ENCODE peak calls at places on chromosomes 6 and 20, in six cellular contexts. Q is K562, Y is SK-N-SH, C is HepG2, F is GM12878, K is H1. B is an unnamed sample.

GRCh38 chr6:10383312-10384063 is 31.4 kb downstream of the TFAP2A start:
- DNase-seq in Q (no peak), Y (peak), C (no peak), F (no peak), K (no peak), B (no peak)

GRCh38 chr20:40958598-40958997 is 70.0 kb upstream of the TOP1 start:
- DNase-seq in Q (no peak), Y (no peak), C (no peak), F (no peak), K (no peak), B (no peak)

GRCh38 chr20:9053108-9053507 is 15.8 kb upstream of the PLCB4 start:
- DNase-seq in Q (no peak), Y (no peak), C (no peak), F (no peak), K (no peak), B (no peak)

GRCh38 chr6:24273471-24273870 is 84.4 kb downstream of the DCDC2 start:
- DNase-seq in Q (no peak), Y (no peak), C (no peak), F (no peak), K (no peak), B (no peak)

GRCh38 chr20:33516882-33517281 is 27.0 kb downstream of the CBFA2T2 start:
- DNase-seq in Q (peak), Y (no peak), C (no peak), F (no peak), K (no peak), B (no peak)

GRCh38 chr6:28280595-28281287 is 631 bp upstream of the PGBD1 start:
- DNase-seq in Q (no peak), Y (no peak), C (no peak), F (no peak), K (no peak), B (no peak)

GRCh38 chr6:4125500-4125899 is 9.9 kb downstream of the ECI2 start:
- DNase-seq in Q (no peak), Y (no peak), C (no peak), F (no peak), K (no peak), B (no peak)

GRCh38 chr20:34842143-34842542 is 16.7 kb upstream of the NCOA6 start:
- DNase-seq in Q (no peak), Y (no peak), C (no peak), F (no peak), K (no peak), B (no peak)

GRCh38 chr6:84976516-84977420 is 212.4 kb upstream of the TBX18 start:
- DNase-seq in Q (no peak), Y (no peak), C (no peak), F (no peak), K (no peak), B (no peak)

GRCh38 chr20:63191400-63191799 is 24.5 kb downstream of the YTHDF1 start:
- DNase-seq in Q (no peak), Y (no peak), C (no peak), F (no peak), K (no peak), B (no peak)

GRCh38 chr6:38688579-38689087 is 14.3 kb downstream of the GLO1 start:
- DNase-seq in Q (no peak), Y (no peak), C (peak), F (peak), K (no peak), B (peak)

GRCh38 chr20:48827880-48828733 is at the start of gene PREX1:
- DNase-seq in Q (peak), Y (peak), C (no peak), F (no peak), K (peak), B (peak)

GRCh38 chr6:24064832-24065231 is 61.2 kb upstream of the NRSN1 start:
- DNase-seq in Q (no peak), Y (no peak), C (no peak), F (no peak), K (no peak), B (no peak)

GRCh38 chr6:78629154-78629721 is 238.1 kb upstream of the IRAK1BP1 start:
- DNase-seq in Q (no peak), Y (peak), C (no peak), F (no peak), K (no peak), B (no peak)

GRCh38 chr6:110756817-110757216 is 58.5 kb downstream of the CDK19 start:
- DNase-seq in Q (no peak), Y (no peak), C (no peak), F (no peak), K (no peak), B (no peak)

GRCh38 chr6:15481892-15482291 is 180.9 kb downstream of the DTNBP1 start:
- DNase-seq in Q (peak), Y (no peak), C (no peak), F (no peak), K (no peak), B (no peak)

GRCh38 chr20:57709823-57710799 is at the start of gene PMEPA1:
- DNase-seq in Q (peak), Y (peak), C (peak), F (no peak), K (peak), B (peak)

GRCh38 chr20:51189814-51190782 is 167.2 kb upstream of the KCNG1 start:
- DNase-seq in Q (no peak), Y (no peak), C (no peak), F (no peak), K (no peak), B (no peak)

GRCh38 chr6:53528107-53528506 is 16.8 kb downstream of the GCLC start:
- DNase-seq in Q (no peak), Y (no peak), C (no peak), F (no peak), K (no peak), B (no peak)

GRCh38 chr6:31578058-31578457 is 2.7 kb downstream of the TNF start:
- DNase-seq in Q (no peak), Y (no peak), C (no peak), F (no peak), K (no peak), B (no peak)

GRCh38 chr6:170280689-170281045 is 10.2 kb downstream of the DLL1 start:
- DNase-seq in Q (no peak), Y (no peak), C (no peak), F (no peak), K (no peak), B (no peak)
- H3K4me3 ChIP-seq in Q (no peak), Y (peak), C (peak), F (no peak), K (no peak), B (no peak)

GRCh38 chr6:107459283-107460073 is at the start of gene PDSS2:
- DNase-seq in Q (peak), Y (peak), C (peak), F (peak), K (peak), B (peak)

GRCh38 chr6:107458687-107459282 is 579 bp downstream of the PDSS2 start:
- DNase-seq in Q (no peak), Y (no peak), C (peak), F (peak), K (no peak), B (no peak)

GRCh38 chr6:107466062-107466461 is 6.7 kb upstream of the PDSS2 start:
- DNase-seq in Q (no peak), Y (no peak), C (no peak), F (no peak), K (no peak), B (no peak)

DNA sequence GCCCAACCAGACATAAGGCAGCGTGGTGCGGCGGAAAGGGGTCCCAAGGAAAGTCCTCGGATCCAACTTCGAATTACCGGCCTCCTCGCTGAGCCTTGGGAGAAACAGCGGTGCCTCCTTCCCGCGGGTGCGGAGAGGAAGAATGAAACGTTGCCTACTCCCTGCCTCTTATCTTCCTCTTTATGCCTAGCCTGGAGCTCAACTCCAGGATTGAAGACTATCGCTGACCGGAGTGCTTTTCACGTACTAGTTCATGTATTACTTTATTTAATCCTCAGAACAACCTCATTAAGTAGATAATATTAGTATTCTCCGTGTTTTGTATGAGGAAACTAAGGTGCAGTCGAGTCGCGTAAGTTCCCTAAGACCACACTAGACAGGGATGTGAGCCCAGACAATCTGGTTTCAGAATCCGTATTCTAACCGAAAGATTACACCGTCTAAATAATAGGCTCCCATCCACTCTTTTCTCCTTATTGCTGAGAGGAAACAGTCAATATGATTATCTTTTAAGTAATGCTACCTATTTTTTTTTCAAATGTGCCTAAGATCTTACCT is 789 bp upstream of the PDSS2 start:
- DNase-seq in Q (no peak), Y (no peak), C (no peak), F (no peak), K (no peak), B (peak)
- TF ChIP-seq GABPA in Q (no peak), Y (no peak), C (no peak), F (no peak), K (no peak), B (no peak)

GRCh38 chr6:18985061-18985460 is 597.9 kb downstream of the RNF144B start:
- DNase-seq in Q (no peak), Y (no peak), C (no peak), F (no peak), K (no peak), B (no peak)

GRCh38 chr6:18985958-18986357 is 598.8 kb downstream of the RNF144B start:
- DNase-seq in Q (no peak), Y (no peak), C (no peak), F (no peak), K (no peak), B (no peak)

DNA sequence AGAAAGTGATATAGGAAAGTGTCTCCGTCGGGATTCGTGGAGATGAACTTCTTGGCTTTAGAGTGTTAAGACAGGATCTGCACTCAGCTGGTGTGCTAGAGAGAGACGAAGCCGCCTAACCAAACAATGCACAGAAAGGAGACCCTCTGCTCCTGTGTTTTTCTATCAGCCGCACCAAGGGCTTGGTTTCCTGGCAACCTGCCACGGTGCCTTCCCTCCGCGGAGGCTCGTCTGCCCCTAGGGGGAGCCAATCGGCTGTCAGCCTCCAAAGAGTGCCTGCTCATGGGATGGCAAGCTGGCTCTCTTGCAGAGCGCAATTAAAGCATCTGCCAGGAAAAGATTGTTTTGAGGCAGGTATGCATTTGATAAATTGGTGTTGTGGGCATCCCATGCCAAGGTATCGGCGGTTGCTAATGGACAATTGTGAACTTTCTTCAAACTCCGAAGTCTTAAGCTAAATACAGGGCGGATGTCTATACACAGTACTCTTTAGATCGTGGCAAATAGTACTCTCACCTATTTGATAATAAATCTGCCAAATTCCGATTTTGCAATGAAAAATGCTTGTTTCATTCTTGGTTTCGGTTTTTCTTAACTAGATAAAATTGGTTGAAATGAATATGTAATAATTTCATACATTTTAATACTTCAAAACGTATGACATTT is 603.3 kb downstream of the RNF144B start:
- DNase-seq in Q (peak), Y (peak), C (peak), F (no peak), K (peak), B (no peak)
- H3K4me3 ChIP-seq in Q (no peak), Y (no peak), C (no peak), F (no peak), K (peak), B (no peak)

GRCh38 chr20:46030290-46031013 is 1.4 kb downstream of the SLC12A5 start:
- DNase-seq in Q (no peak), Y (peak), C (no peak), F (no peak), K (no peak), B (no peak)
- TF ChIP-seq GABPA in Q (no peak), Y (no peak), C (peak), F (no peak), K (no peak), B (no peak)